ENCODE peak calls at places on chromosomes 2 and 18, in ten cellular contexts. One of them, this sample, is unnamed.

GRCh38 chr2:23350026-23350791 is 34.8 kb upstream of the KLHL29 start:
- DNase-seq in cardiac fibroblast: peak; percentile 22
- DNase-seq in glutamatergic neuron: peak; percentile 31
- DNase-seq in HCT116: no peak
- DNase-seq in suprapubic skin: no peak
- DNase-seq in hepatocyte: no peak
- DNase-seq in epithelial cell of esophagus: no peak
- DNase-seq in thoracic aorta: no peak
- DNase-seq in neural crest cell: no peak
- DNase-seq in ascending aorta: no peak
- DNase-seq in this sample: no peak

GRCh38 chr2:43839776-43840564 is 1.2 kb downstream of the ABCG8 start:
- DNase-seq in cardiac fibroblast: no peak
- DNase-seq in glutamatergic neuron: no peak
- DNase-seq in HCT116: no peak
- DNase-seq in suprapubic skin: no peak
- DNase-seq in hepatocyte: no peak
- DNase-seq in epithelial cell of esophagus: no peak
- DNase-seq in thoracic aorta: no peak
- DNase-seq in neural crest cell: no peak
- DNase-seq in ascending aorta: no peak
- DNase-seq in this sample: no peak

GRCh38 chr18:75066936-75067335 is 142.0 kb downstream of the PTGR3 start:
- DNase-seq in cardiac fibroblast: no peak
- DNase-seq in glutamatergic neuron: no peak
- DNase-seq in HCT116: no peak
- DNase-seq in suprapubic skin: no peak
- DNase-seq in hepatocyte: no peak
- DNase-seq in epithelial cell of esophagus: no peak
- DNase-seq in thoracic aorta: no peak
- DNase-seq in neural crest cell: no peak
- DNase-seq in ascending aorta: no peak
- DNase-seq in this sample: no peak

GRCh38 chr2:112277591-112278220 is 2.3 kb downstream of the ZC3H6 start:
- DNase-seq in cardiac fibroblast: peak; percentile 29
- DNase-seq in glutamatergic neuron: no peak
- DNase-seq in HCT116: no peak
- DNase-seq in suprapubic skin: no peak
- DNase-seq in hepatocyte: no peak
- DNase-seq in epithelial cell of esophagus: no peak
- DNase-seq in thoracic aorta: no peak
- DNase-seq in neural crest cell: no peak
- DNase-seq in ascending aorta: no peak
- DNase-seq in this sample: no peak

GRCh38 chr2:197246405-197246804 is 64.2 kb downstream of the ANKRD44 start:
- DNase-seq in cardiac fibroblast: no peak
- DNase-seq in glutamatergic neuron: no peak
- DNase-seq in HCT116: no peak
- DNase-seq in suprapubic skin: no peak
- DNase-seq in hepatocyte: no peak
- DNase-seq in epithelial cell of esophagus: no peak
- DNase-seq in thoracic aorta: no peak
- DNase-seq in neural crest cell: no peak
- DNase-seq in ascending aorta: no peak
- DNase-seq in this sample: no peak

GRCh38 chr2:129480790-129481189 is 498.7 kb upstream of the RAB6C start:
- DNase-seq in cardiac fibroblast: no peak
- DNase-seq in glutamatergic neuron: no peak
- DNase-seq in HCT116: no peak
- DNase-seq in suprapubic skin: no peak
- DNase-seq in hepatocyte: no peak
- DNase-seq in epithelial cell of esophagus: no peak
- DNase-seq in thoracic aorta: no peak
- DNase-seq in neural crest cell: no peak
- DNase-seq in ascending aorta: no peak
- DNase-seq in this sample: no peak

GRCh38 chr2:208222351-208222750 is 32.5 kb downstream of the IDH1 start:
- DNase-seq in cardiac fibroblast: peak; percentile 45
- DNase-seq in glutamatergic neuron: no peak
- DNase-seq in HCT116: no peak
- DNase-seq in suprapubic skin: no peak
- DNase-seq in hepatocyte: no peak
- DNase-seq in epithelial cell of esophagus: peak; percentile 59
- DNase-seq in thoracic aorta: no peak
- DNase-seq in neural crest cell: no peak
- DNase-seq in ascending aorta: no peak
- DNase-seq in this sample: no peak

GRCh38 chr2:177058747-177059146 is 153.8 kb upstream of the HNRNPA3 start:
- DNase-seq in cardiac fibroblast: no peak
- DNase-seq in glutamatergic neuron: no peak
- DNase-seq in HCT116: no peak
- DNase-seq in suprapubic skin: no peak
- DNase-seq in hepatocyte: no peak
- DNase-seq in epithelial cell of esophagus: no peak
- DNase-seq in thoracic aorta: no peak
- DNase-seq in neural crest cell: no peak
- DNase-seq in ascending aorta: no peak
- DNase-seq in this sample: no peak

GRCh38 chr2:57890462-57890861 is 156.1 kb upstream of the VRK2 start:
- DNase-seq in cardiac fibroblast: peak; percentile 70
- DNase-seq in glutamatergic neuron: no peak
- DNase-seq in HCT116: no peak
- DNase-seq in suprapubic skin: no peak
- DNase-seq in hepatocyte: peak; percentile 26
- DNase-seq in epithelial cell of esophagus: peak; percentile 36
- DNase-seq in thoracic aorta: no peak
- DNase-seq in neural crest cell: no peak
- DNase-seq in ascending aorta: no peak
- DNase-seq in this sample: no peak

GRCh38 chr18:69946608-69947155 is 991 bp downstream of the CD226 start:
- DNase-seq in cardiac fibroblast: no peak
- DNase-seq in glutamatergic neuron: no peak
- DNase-seq in HCT116: no peak
- DNase-seq in suprapubic skin: no peak
- DNase-seq in hepatocyte: no peak
- DNase-seq in epithelial cell of esophagus: no peak
- DNase-seq in thoracic aorta: no peak
- DNase-seq in neural crest cell: no peak
- DNase-seq in ascending aorta: no peak
- DNase-seq in this sample: no peak

GRCh38 chr18:69944434-69944833 is 3.2 kb downstream of the CD226 start:
- DNase-seq in cardiac fibroblast: no peak
- DNase-seq in glutamatergic neuron: no peak
- DNase-seq in HCT116: no peak
- DNase-seq in suprapubic skin: no peak
- DNase-seq in hepatocyte: no peak
- DNase-seq in epithelial cell of esophagus: no peak
- DNase-seq in thoracic aorta: no peak
- DNase-seq in neural crest cell: no peak
- DNase-seq in ascending aorta: no peak
- DNase-seq in this sample: no peak

GRCh38 chr18:69945220-69946114 is 2.2 kb downstream of the CD226 start:
- DNase-seq in cardiac fibroblast: no peak
- DNase-seq in glutamatergic neuron: no peak
- DNase-seq in HCT116: no peak
- DNase-seq in suprapubic skin: no peak
- DNase-seq in hepatocyte: no peak
- DNase-seq in epithelial cell of esophagus: no peak
- DNase-seq in thoracic aorta: no peak
- DNase-seq in neural crest cell: no peak
- DNase-seq in ascending aorta: no peak
- DNase-seq in this sample: no peak

GRCh38 chr18:69941183-69941582 is 6.5 kb downstream of the CD226 start:
- DNase-seq in cardiac fibroblast: no peak
- DNase-seq in glutamatergic neuron: no peak
- DNase-seq in HCT116: no peak
- DNase-seq in suprapubic skin: no peak
- DNase-seq in hepatocyte: no peak
- DNase-seq in epithelial cell of esophagus: no peak
- DNase-seq in thoracic aorta: no peak
- DNase-seq in neural crest cell: no peak
- DNase-seq in ascending aorta: no peak
- DNase-seq in this sample: no peak

GRCh38 chr18:69943021-69943420 is 4.7 kb downstream of the CD226 start:
- DNase-seq in cardiac fibroblast: peak; percentile 7
- DNase-seq in glutamatergic neuron: no peak
- DNase-seq in HCT116: no peak
- DNase-seq in suprapubic skin: no peak
- DNase-seq in hepatocyte: no peak
- DNase-seq in epithelial cell of esophagus: no peak
- DNase-seq in thoracic aorta: no peak
- DNase-seq in neural crest cell: no peak
- DNase-seq in ascending aorta: no peak
- DNase-seq in this sample: no peak
- TF ChIP-seq CTCF in cardiac fibroblast: peak; percentile 33
- TF ChIP-seq CTCF in glutamatergic neuron: no peak
- TF ChIP-seq CTCF in HCT116: peak; percentile 16
- TF ChIP-seq CTCF in suprapubic skin: no peak
- TF ChIP-seq CTCF in hepatocyte: no peak
- TF ChIP-seq CTCF in epithelial cell of esophagus: no peak
- TF ChIP-seq CTCF in thoracic aorta: no peak
- TF ChIP-seq CTCF in neural crest cell: no peak
- TF ChIP-seq CTCF in ascending aorta: no peak
- TF ChIP-seq CTCF in this sample: no peak

DNA sequence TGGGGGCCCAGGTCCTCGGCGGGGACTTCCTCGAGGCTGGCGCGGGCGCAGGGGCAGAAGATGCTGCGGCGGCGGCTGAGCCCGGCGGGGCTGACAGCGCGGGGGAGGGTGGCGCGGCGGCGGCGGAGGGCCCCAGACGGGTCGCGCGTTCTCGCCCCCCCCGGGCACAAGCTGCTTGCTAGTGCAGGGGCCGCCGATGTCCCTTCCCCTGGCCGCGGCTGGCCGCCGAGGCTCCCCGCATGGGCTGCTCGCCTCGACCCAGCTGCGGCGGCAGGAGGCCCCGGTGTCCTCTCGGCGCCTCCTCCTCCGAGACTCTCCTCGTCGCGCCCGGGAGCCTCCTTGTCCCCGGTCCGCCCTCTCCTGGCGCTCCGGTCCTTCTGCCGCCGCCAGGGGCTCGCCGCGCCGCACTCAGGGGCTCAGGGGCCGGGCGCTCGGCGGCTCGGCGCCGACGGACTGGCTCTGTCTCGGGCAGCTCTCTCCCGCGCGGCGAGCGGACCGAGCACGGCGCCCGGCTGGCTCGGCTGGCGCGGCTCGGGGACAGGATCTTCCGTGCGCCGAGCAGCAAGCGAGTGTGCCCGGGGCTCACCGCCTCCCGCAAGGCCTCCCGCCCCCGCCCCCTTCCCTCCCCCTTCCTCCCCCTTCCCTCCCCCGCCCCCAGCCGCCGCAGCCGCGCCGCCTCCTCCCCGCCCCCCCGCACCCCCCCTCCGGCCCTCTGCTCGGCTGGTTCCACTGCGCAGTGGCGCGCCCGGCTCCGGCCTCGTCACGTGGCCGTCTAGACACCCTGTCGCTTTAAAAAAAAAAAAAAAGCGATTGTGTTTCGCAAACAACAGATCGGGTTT is 902 bp upstream of the SMAD7 start:
- DNase-seq in cardiac fibroblast: peak; percentile 93
- DNase-seq in glutamatergic neuron: peak; percentile 82
- DNase-seq in HCT116: no peak
- DNase-seq in suprapubic skin: peak; percentile 90
- DNase-seq in hepatocyte: peak; percentile 96
- DNase-seq in epithelial cell of esophagus: peak; percentile 90
- DNase-seq in thoracic aorta: no peak
- DNase-seq in neural crest cell: peak; percentile 60
- DNase-seq in ascending aorta: no peak
- DNase-seq in this sample: peak; percentile 78
- TF ChIP-seq CTCF in cardiac fibroblast: no peak
- TF ChIP-seq CTCF in glutamatergic neuron: peak; percentile 12
- TF ChIP-seq CTCF in HCT116: no peak
- TF ChIP-seq CTCF in suprapubic skin: no peak
- TF ChIP-seq CTCF in hepatocyte: peak; percentile 23
- TF ChIP-seq CTCF in epithelial cell of esophagus: peak; percentile 16
- TF ChIP-seq CTCF in thoracic aorta: peak; percentile 12
- TF ChIP-seq CTCF in neural crest cell: peak; percentile 56
- TF ChIP-seq CTCF in ascending aorta: peak; percentile 21
- TF ChIP-seq CTCF in this sample: no peak

DNA sequence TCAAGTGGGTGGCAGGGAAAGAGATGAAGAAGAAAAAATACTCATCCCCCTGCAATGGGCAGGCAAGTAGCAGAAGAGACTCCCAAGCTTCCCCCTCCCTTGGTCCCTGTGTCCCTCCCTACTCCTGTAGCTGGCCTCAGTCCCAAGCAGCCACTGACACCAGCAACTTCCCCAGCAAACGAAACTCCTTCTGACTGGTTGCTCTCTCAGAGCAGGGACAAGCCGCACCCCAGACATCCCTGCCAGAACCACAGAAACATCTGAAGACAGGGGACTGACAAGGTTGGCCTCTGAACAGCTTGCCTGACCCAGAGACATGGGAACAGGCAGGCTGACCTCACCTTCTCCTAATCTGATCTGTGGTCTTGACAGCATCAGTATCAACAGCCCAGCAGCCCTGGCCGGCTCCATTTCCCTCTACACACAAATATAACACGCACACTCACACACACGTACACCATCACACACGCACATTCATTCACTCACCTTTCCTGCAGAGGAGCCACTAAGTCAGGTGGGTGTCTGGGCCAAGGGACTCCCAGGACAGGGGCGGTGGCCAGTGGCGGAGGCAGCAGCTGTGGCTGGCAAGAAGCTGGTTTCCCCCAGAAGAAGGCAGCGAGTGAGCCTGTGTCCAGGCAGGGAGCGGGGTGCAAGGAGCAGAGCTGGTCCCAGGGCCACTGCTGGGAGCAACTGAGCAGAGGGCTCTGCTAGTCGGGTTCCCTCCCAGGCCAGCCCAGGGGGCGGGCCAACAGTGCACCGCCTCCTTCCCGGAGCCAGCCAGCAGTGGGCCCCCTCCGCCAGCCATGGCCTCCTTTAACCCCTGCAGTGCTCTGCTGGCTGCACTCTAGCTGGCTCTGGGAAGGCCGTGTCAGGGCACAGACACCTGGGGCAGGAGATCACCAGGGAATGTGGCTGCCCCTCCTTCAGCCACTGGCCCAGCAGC is 59.1 kb downstream of the TNS1 start:
- DNase-seq in cardiac fibroblast: peak; percentile 75
- DNase-seq in glutamatergic neuron: peak; percentile 79
- DNase-seq in HCT116: peak; percentile 4
- DNase-seq in suprapubic skin: no peak
- DNase-seq in hepatocyte: peak; percentile 93
- DNase-seq in epithelial cell of esophagus: no peak
- DNase-seq in thoracic aorta: no peak
- DNase-seq in neural crest cell: peak; percentile 68
- DNase-seq in ascending aorta: peak; percentile 36
- DNase-seq in this sample: peak; percentile 87
- TF ChIP-seq CTCF in cardiac fibroblast: peak; percentile 28
- TF ChIP-seq CTCF in glutamatergic neuron: no peak
- TF ChIP-seq CTCF in HCT116: no peak
- TF ChIP-seq CTCF in suprapubic skin: no peak
- TF ChIP-seq CTCF in hepatocyte: peak; percentile 40
- TF ChIP-seq CTCF in epithelial cell of esophagus: no peak
- TF ChIP-seq CTCF in thoracic aorta: no peak
- TF ChIP-seq CTCF in neural crest cell: no peak
- TF ChIP-seq CTCF in ascending aorta: peak; percentile 54
- TF ChIP-seq CTCF in this sample: no peak

DNA sequence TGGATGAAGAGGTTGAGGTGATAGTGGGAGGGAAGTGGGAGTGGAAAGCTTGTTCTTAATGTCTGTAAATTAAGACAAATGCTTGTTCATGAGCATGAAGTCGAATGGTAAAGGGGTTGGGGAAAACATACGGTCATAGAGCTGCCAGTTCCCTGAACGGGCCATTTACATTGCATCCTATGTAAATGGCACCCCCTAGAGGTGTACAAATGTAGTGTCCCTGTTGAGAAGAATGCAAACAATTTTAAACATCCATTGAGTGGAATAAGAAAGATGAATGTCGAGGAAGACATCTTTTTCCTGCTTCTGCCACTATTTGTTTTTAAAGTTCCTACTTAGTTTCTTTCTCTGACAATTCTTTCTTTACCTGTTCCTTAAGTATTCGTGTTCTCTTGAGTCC is 155.7 kb downstream of the RDH14 start:
- DNase-seq in cardiac fibroblast: peak; percentile 15
- DNase-seq in glutamatergic neuron: no peak
- DNase-seq in HCT116: peak; percentile 12
- DNase-seq in suprapubic skin: no peak
- DNase-seq in hepatocyte: peak; percentile 14
- DNase-seq in epithelial cell of esophagus: peak; percentile 12
- DNase-seq in thoracic aorta: no peak
- DNase-seq in neural crest cell: no peak
- DNase-seq in ascending aorta: no peak
- DNase-seq in this sample: no peak
- TF ChIP-seq CTCF in cardiac fibroblast: peak; percentile 35
- TF ChIP-seq CTCF in glutamatergic neuron: peak; percentile 77
- TF ChIP-seq CTCF in HCT116: no peak
- TF ChIP-seq CTCF in suprapubic skin: no peak
- TF ChIP-seq CTCF in hepatocyte: peak; percentile 36
- TF ChIP-seq CTCF in epithelial cell of esophagus: peak; percentile 46
- TF ChIP-seq CTCF in thoracic aorta: no peak
- TF ChIP-seq CTCF in neural crest cell: peak; percentile 68
- TF ChIP-seq CTCF in ascending aorta: no peak
- TF ChIP-seq CTCF in this sample: peak; percentile 62

This sample was measured in nephron progenitor cell.